ENCODE peak calls at places on chromosome 19, in nine cellular contexts. X is left kidney; F is RWPE1; I is activated CD8-positive, alpha-beta memory T cell treated with anti-CD3 and anti-CD28 coated beads for 48 hours; L is GM13977; T is HT1080; M is activated effector memory CD4-positive, alpha-beta T cell treated with anti-CD3 and anti-CD28 coated beads, Interleukin-2, amount 50 U/mL, for 16 hours; N is foreskin fibroblast; J is adipocyte. V is an unnamed sample.

GRCh38 chr19:6039541-6040225 is 61.7 kb upstream of the RANBP3 start:
- DNase-seq in J (no peak), X (no peak), L (no peak), T (no peak), N (no peak), M (no peak), F (no peak), I (no peak), V (no peak)

GRCh38 chr19:18254546-18255500 is 19.4 kb downstream of the IQCN start:
- DNase-seq in X (no peak), M (no peak), N (no peak), J (no peak), L (no peak), I (no peak), T (no peak), F (no peak), V (no peak)

GRCh38 chr19:13138916-13139198 is 11.3 kb downstream of the STX10 start:
- DNase-seq in X (no peak), N (no peak), M (no peak), T (no peak), J (no peak), L (no peak), F (no peak), I (no peak), V (no peak)

GRCh38 chr19:14413765-14414171 is 5.4 kb downstream of the DDX39A start:
- DNase-seq in N (no peak), L (peak; percentile 3), M (no peak), I (no peak), J (peak; percentile 26), F (no peak), X (peak; percentile 52), T (no peak), V (no peak)

GRCh38 chr19:22144394-22144793 is 52.4 kb downstream of the ZNF676 start:
- DNase-seq in T (no peak), L (no peak), X (peak; percentile 1), I (no peak), F (no peak), N (no peak), J (no peak), M (no peak), V (no peak)

GRCh38 chr19:38213911-38214625 is 10.0 kb downstream of the DPF1 start:
- DNase-seq in I (peak; percentile 68), M (peak; percentile 83), T (peak; percentile 88), J (no peak), N (peak; percentile 19), X (peak; percentile 91), F (no peak), L (peak; percentile 70), V (peak; percentile 58)

GRCh38 chr19:49475995-49476880 is 2.2 kb downstream of the FLT3LG start:
- DNase-seq in M (peak; percentile 90), N (no peak), L (no peak), T (no peak), F (no peak), I (no peak), X (peak; percentile 94), J (peak; percentile 64), V (peak; percentile 60)

GRCh38 chr19:2260341-2260751 is 4.1 kb upstream of the JSRP1 start:
- DNase-seq in J (no peak), L (no peak), I (no peak), M (no peak), F (no peak), X (no peak), N (no peak), T (no peak), V (peak; percentile 45)

GRCh38 chr19:628168-628567 is 5.2 kb downstream of the POLRMT start:
- DNase-seq in L (no peak), M (peak; percentile 74), I (no peak), X (no peak), N (no peak), J (peak; percentile 7), T (no peak), F (no peak), V (no peak)

GRCh38 chr19:30449673-30450072 is 77.5 kb downstream of the ZNF536 start:
- DNase-seq in J (no peak), I (no peak), N (no peak), M (no peak), X (no peak), F (no peak), T (no peak), L (no peak), V (no peak)

GRCh38 chr19:55508120-55508519 is 19.9 kb downstream of the SSC5D start:
- DNase-seq in J (no peak), F (no peak), L (no peak), M (no peak), T (no peak), N (no peak), I (no peak), X (peak; percentile 42), V (no peak)

GRCh38 chr19:54430306-54431254 is 15.3 kb downstream of the TTYH1 start:
- DNase-seq in I (peak; percentile 38), J (peak; percentile 68), L (peak; percentile 82), M (peak; percentile 76), X (peak; percentile 88), T (no peak), N (no peak), F (peak; percentile 46), V (peak; percentile 56)

GRCh38 chr19:33468361-33469170 is 53.0 kb downstream of the PEPD start:
- DNase-seq in L (no peak), J (no peak), M (peak; percentile 47), I (no peak), F (no peak), T (no peak), X (peak; percentile 64), N (peak; percentile 10), V (peak; percentile 48)

GRCh38 chr19:55482967-55483671 is 1.9 kb upstream of the NAT14 start:
- DNase-seq in L (no peak), F (no peak), M (no peak), J (no peak), X (no peak), T (no peak), I (no peak), N (no peak), V (no peak)

GRCh38 chr19:41089955-41090354 is 1.7 kb downstream of the CYP2A13 start:
- DNase-seq in T (no peak), I (no peak), F (no peak), N (no peak), M (no peak), L (no peak), J (no peak), X (no peak), V (no peak)

GRCh38 chr19:30169196-30169900 is 202.8 kb upstream of the ZNF536 start:
- DNase-seq in I (no peak), N (no peak), F (no peak), L (no peak), T (no peak), J (no peak), X (no peak), M (no peak), V (no peak)

GRCh38 chr19:4849019-4849418 is 17.5 kb upstream of the TICAM1 start:
- DNase-seq in L (no peak), I (no peak), M (no peak), N (no peak), J (no peak), F (no peak), T (no peak), X (no peak), V (no peak)

GRCh38 chr19:903266-903797 is 9.7 kb downstream of the R3HDM4 start:
- DNase-seq in N (no peak), T (no peak), M (no peak), F (no peak), I (no peak), J (no peak), X (peak; percentile 92), L (no peak), V (no peak)

GRCh38 chr19:2798733-2799132 is 13.4 kb downstream of the THOP1 start:
- DNase-seq in L (no peak), J (no peak), N (no peak), F (no peak), T (no peak), M (no peak), X (no peak), I (no peak), V (peak; percentile 59)

GRCh38 chr19:40284251-40284500 is 969 bp downstream of the AKT2 start:
- DNase-seq in I (no peak), T (no peak), N (no peak), J (no peak), M (no peak), X (no peak), L (no peak), F (no peak), V (no peak)

GRCh38 chr19:1229837-1230584 is 7.8 kb downstream of the CBARP start:
- DNase-seq in T (no peak), J (no peak), X (no peak), N (no peak), L (no peak), F (no peak), M (no peak), I (no peak), V (no peak)

GRCh38 chr19:10299545-10300458 is 9.8 kb downstream of the ZGLP1 start:
- DNase-seq in T (no peak), X (no peak), N (no peak), J (no peak), M (no peak), F (no peak), I (no peak), L (no peak), V (no peak)

GRCh38 chr19:8307400-8307964 is 676 bp downstream of the CD320 start:
- DNase-seq in I (no peak), N (no peak), M (peak; percentile 62), T (no peak), F (no peak), L (no peak), J (no peak), X (peak; percentile 48), V (no peak)

GRCh38 chr19:33403221-33403972 is 29.9 kb downstream of the CEBPG start:
- DNase-seq in L (peak; percentile 18), N (no peak), I (no peak), T (no peak), J (no peak), M (no peak), X (no peak), F (no peak), V (no peak)

GRCh38 chr19:41320185-41320518 is 10.2 kb downstream of the CCDC97 start:
- DNase-seq in I (no peak), N (no peak), F (no peak), L (no peak), X (no peak), M (no peak), T (no peak), J (no peak), V (no peak)

GRCh38 chr19:52786078-52786463 is 520 bp downstream of the ZNF600 start:
- DNase-seq in M (no peak), X (peak; percentile 30), N (no peak), T (no peak), L (peak; percentile 7), J (no peak), F (peak; percentile 8), I (peak; percentile 1), V (no peak)

GRCh38 chr19:48934837-48935236 is 1.3 kb downstream of the DHDH start:
- DNase-seq in F (no peak), I (no peak), X (no peak), T (no peak), N (no peak), L (peak; percentile 9), J (no peak), M (no peak), V (no peak)

GRCh38 chr19:11483176-11484111 is 2.6 kb upstream of the ELAVL3 start:
- DNase-seq in X (no peak), I (no peak), L (peak; percentile 40), M (no peak), F (no peak), N (no peak), J (no peak), T (no peak), V (no peak)

GRCh38 chr19:16376649-16377048 is 52.0 kb downstream of the KLF2 start:
- DNase-seq in T (no peak), J (no peak), I (no peak), M (peak; percentile 71), N (no peak), X (no peak), F (peak; percentile 19), L (no peak), V (no peak)

GRCh38 chr19:38522915-38523314 is 89.4 kb downstream of the RYR1 start:
- DNase-seq in L (no peak), M (no peak), X (no peak), N (no peak), J (no peak), F (no peak), T (no peak), I (no peak), V (no peak)

GRCh38 chr19:46863818-46864629 is 3.2 kb downstream of the ARHGAP35 start:
- DNase-seq in J (peak; percentile 87), M (peak; percentile 46), F (peak; percentile 82), N (no peak), I (no peak), T (peak; percentile 42), X (peak; percentile 55), L (no peak), V (peak; percentile 72)